ENCODE peak calls at places on chromosome 20, in seven cellular contexts. O is GM23338, J is GM12878, S is K562, H is neural progenitor cell, R is endothelial cell of umbilical vein, D is mammary epithelial cell. Y is an unnamed sample. For H3K36me3, the result is how much of the 10 kb centered on the place peaks cover.

GRCh38 chr20:8808180-8808535 is 260.7 kb upstream of the PLCB4 start:
- DNase-seq in O (no peak), J (no peak), S (no peak), H (no peak), R (no peak), D (no peak), Y (no peak)

GRCh38 chr20:10376271-10377075 is 57.5 kb downstream of the MKKS start:
- DNase-seq in O (no peak), J (no peak), S (no peak), H (no peak), R (peak), D (peak), Y (no peak)

GRCh38 chr20:52313335-52313963 is 121.9 kb upstream of the ZFP64 start:
- DNase-seq in O (peak), J (no peak), S (no peak), H (peak), R (peak), D (peak), Y (peak)

GRCh38 chr20:38873050-38873581 is 53.1 kb upstream of the FAM83D start:
- DNase-seq in O (no peak), J (peak), S (no peak), H (no peak), R (no peak), D (no peak), Y (no peak)

GRCh38 chr20:22775671-22776139 is 191.3 kb upstream of the FOXA2 start:
- DNase-seq in O (no peak), J (no peak), S (no peak), H (no peak), R (peak), D (peak), Y (peak)

GRCh38 chr20:3710027-3710426 is 2.4 kb downstream of the SIGLEC1 start:
- DNase-seq in O (no peak), J (no peak), S (peak), H (no peak), R (no peak), D (no peak), Y (no peak)

GRCh38 chr20:20436689-20437088 is 68.8 kb downstream of the INSM1 start:
- DNase-seq in O (no peak), J (no peak), S (no peak), H (no peak), R (no peak), D (no peak), Y (no peak)

GRCh38 chr20:24763386-24764026 is 185.6 kb upstream of the CST7 start:
- DNase-seq in O (no peak), J (no peak), S (no peak), H (no peak), R (no peak), D (no peak), Y (no peak)

GRCh38 chr20:24785141-24785924 is 163.7 kb upstream of the CST7 start:
- DNase-seq in O (no peak), J (no peak), S (no peak), H (no peak), R (no peak), D (peak), Y (no peak)

GRCh38 chr20:25063546-25063945 is 5.6 kb upstream of the ACSS1 start:
- DNase-seq in O (no peak), J (no peak), S (no peak), H (no peak), R (no peak), D (no peak), Y (no peak)

GRCh38 chr20:46770330-46771194 is 61.1 kb downstream of the SLC2A10 start:
- DNase-seq in O (no peak), J (no peak), S (no peak), H (no peak), R (no peak), D (peak), Y (no peak)

GRCh38 chr20:33940701-33941100 is 53.0 kb upstream of the RALY start:
- DNase-seq in O (no peak), J (no peak), S (no peak), H (no peak), R (no peak), D (no peak), Y (no peak)

GRCh38 chr20:5135363-5136012 is 8.7 kb downstream of the CDS2 start:
- DNase-seq in O (no peak), J (peak), S (no peak), H (no peak), R (no peak), D (no peak), Y (no peak)

GRCh38 chr20:11267131-11267761 is 593.4 kb upstream of the JAG1 start:
- DNase-seq in O (peak), J (peak), S (peak), H (peak), R (peak), D (peak), Y (peak)

GRCh38 chr20:8335059-8335458 is 203.0 kb downstream of the PLCB1 start:
- DNase-seq in O (no peak), J (no peak), S (no peak), H (no peak), R (no peak), D (no peak), Y (no peak)

GRCh38 chr20:55353206-55353605 is 652.1 kb downstream of the CBLN4 start:
- DNase-seq in O (no peak), J (no peak), S (no peak), H (no peak), R (no peak), D (no peak), Y (no peak)

GRCh38 chr20:58840816-58841538 is 9.7 kb downstream of the GNAS-AS1 start:
- DNase-seq in O (peak), J (no peak), S (no peak), H (peak), R (no peak), D (peak), Y (no peak)

GRCh38 chr20:57159193-57159851 is 107.1 kb downstream of the BMP7 start:
- DNase-seq in O (peak), J (no peak), S (no peak), H (no peak), R (no peak), D (no peak), Y (no peak)

GRCh38 chr20:18902181-18902725 is 88.7 kb downstream of the SCP2D1 start:
- DNase-seq in O (no peak), J (no peak), S (no peak), H (peak), R (no peak), D (no peak), Y (no peak)

GRCh38 chr20:50467618-50468373 is 42.4 kb upstream of the PTPN1 start:
- DNase-seq in O (peak), J (no peak), S (peak), H (peak), R (peak), D (peak), Y (peak)

GRCh38 chr20:3826420-3826819 is 6.1 kb downstream of the AP5S1 start:
- DNase-seq in O (no peak), J (no peak), S (no peak), H (no peak), R (no peak), D (no peak), Y (no peak)

DNA sequence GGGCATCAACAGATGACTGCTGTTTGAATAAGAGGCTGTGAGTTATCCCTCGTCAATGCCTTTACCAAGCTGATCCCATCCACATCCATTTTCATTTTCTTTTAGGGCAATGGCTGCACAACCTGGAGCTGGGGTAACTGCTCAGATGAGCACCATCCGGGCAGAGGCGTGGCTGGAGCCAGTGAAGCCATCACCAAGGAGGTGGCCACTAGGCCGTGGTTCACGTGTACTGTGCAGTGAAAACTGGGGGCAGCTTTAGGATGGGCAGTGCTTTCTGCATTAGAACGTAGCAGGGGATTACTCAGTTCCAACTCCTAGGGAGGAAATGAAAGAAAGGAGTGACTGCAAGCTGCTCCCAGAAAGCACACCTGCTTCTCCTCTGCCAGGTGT is 51.2 kb downstream of the RRBP1 start:
- DNase-seq in O (no peak), J (no peak), S (no peak), H (no peak), R (no peak), D (no peak), Y (no peak)
- H3K36me3 ChIP-seq in O (under half), J (under half), S (under half), H (under half), R (half or more), D (under half), Y (under half)

GRCh38 chr20:61185841-61186601 is 66.0 kb upstream of the CDH4 start:
- DNase-seq in O (no peak), J (no peak), S (no peak), H (no peak), R (peak), D (peak), Y (no peak)

GRCh38 chr20:61184194-61184593 is 67.9 kb upstream of the CDH4 start:
- DNase-seq in O (no peak), J (no peak), S (no peak), H (no peak), R (no peak), D (no peak), Y (no peak)

GRCh38 chr20:61189534-61189933 is 62.5 kb upstream of the CDH4 start:
- DNase-seq in O (no peak), J (no peak), S (no peak), H (no peak), R (no peak), D (no peak), Y (no peak)

GRCh38 chr20:61185181-61185580 is 66.9 kb upstream of the CDH4 start:
- DNase-seq in O (no peak), J (no peak), S (no peak), H (no peak), R (no peak), D (peak), Y (no peak)

GRCh38 chr20:61186771-61187170 is 65.3 kb upstream of the CDH4 start:
- DNase-seq in O (no peak), J (no peak), S (no peak), H (no peak), R (no peak), D (no peak), Y (no peak)
- H3K4me2 ChIP-seq in O (no peak), J (no peak), S (no peak), H (no peak), R (no peak), D (peak), Y (no peak)

DNA sequence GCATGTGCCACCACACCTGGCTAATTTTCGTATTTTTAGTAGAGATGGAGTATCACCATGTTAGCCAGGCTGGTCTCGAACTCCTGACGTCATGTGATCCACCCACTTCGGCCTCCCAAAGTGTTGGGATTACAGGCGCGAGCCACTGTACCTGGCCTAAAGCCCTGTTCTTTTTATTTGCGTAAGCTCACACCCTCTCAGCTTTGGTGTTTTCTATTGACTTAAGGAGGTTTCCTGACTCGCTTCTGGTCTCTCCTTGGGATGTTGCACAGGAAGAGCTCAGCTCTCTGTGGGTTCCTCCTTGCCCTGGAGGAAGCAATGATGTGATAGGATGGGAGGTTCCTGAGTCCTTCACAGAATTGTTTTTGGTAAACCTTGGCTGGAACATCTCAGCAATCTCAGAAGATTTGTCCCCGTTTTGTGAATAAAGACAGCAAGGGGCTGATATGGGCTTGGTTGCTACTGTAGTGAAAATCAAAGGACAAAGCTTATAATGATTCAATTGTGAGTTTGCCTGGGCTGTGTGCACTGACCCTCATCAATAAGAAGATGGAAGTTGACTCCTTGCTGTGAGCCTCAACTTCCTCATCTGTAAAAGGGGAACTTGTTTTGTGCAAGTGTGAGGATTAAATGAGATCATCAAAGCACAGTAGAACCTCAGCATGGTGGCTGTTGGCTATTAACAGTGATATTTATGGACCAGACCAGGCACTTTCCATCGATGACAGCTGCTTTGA is 27.0 kb downstream of the TOX2 start:
- DNase-seq in O (no peak), J (no peak), S (no peak), H (no peak), R (peak), D (peak), Y (no peak)
- TF ChIP-seq EZH2 in O (no peak), J (no peak), S (no peak), H (no peak), R (no peak), D (no peak), Y (no peak)

GRCh38 chr20:31707258-31707615 is 15.4 kb downstream of the BCL2L1 start:
- DNase-seq in O (no peak), J (no peak), S (no peak), H (no peak), R (no peak), D (no peak), Y (no peak)

GRCh38 chr20:31707994-31708744 is 14.5 kb downstream of the BCL2L1 start:
- DNase-seq in O (peak), J (no peak), S (peak), H (no peak), R (no peak), D (no peak), Y (no peak)

GRCh38 chr20:31710423-31711250 is 12.0 kb downstream of the BCL2L1 start:
- DNase-seq in O (no peak), J (no peak), S (no peak), H (no peak), R (no peak), D (peak), Y (no peak)

GRCh38 chr20:31709939-31710338 is 12.7 kb downstream of the BCL2L1 start:
- DNase-seq in O (no peak), J (no peak), S (no peak), H (no peak), R (no peak), D (no peak), Y (no peak)

GRCh38 chr20:31708839-31709534 is 13.7 kb downstream of the BCL2L1 start:
- DNase-seq in O (peak), J (no peak), S (no peak), H (no peak), R (no peak), D (no peak), Y (no peak)
- H3K36me3 ChIP-seq in O (under half), J (under half), S (half or more), H (under half), R (under half), D (under half), Y (under half)

GRCh38 chr20:15111654-15112053 is 774.2 kb upstream of the FLRT3 start:
- DNase-seq in O (no peak), J (no peak), S (no peak), H (peak), R (no peak), D (no peak), Y (no peak)
- H3K4me2 ChIP-seq in O (no peak), J (no peak), S (no peak), H (peak), R (no peak), D (no peak), Y (no peak)

DNA sequence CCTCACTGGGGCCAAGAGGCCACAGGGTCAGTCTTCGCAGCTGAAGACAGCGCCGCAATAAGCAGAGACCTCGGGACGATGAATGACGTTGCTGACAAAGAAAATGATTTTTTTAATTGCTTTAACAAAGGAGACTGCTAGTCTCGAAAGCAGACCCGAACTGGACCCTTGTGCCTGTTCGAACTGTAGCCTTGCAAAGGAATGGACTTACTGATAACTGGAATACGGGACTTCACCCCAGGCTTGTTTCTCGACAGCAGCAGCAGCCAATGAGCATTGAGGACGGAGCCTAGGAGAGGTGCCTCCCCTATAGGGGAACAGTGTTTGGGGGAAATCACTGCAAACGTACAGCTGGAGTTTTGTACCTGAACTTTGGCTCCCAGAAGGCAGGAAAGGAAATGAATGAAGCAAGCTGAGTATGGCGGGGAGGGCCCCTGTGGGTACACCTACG is 1.3 kb upstream of the TAF4 start:
- DNase-seq in O (peak), J (peak), S (peak), H (peak), R (no peak), D (no peak), Y (no peak)
- TF ChIP-seq EZH2 in O (no peak), J (no peak), S (no peak), H (no peak), R (no peak), D (no peak), Y (no peak)

GRCh38 chr20:63661959-63662812 is 4.1 kb downstream of the RTEL1 start:
- DNase-seq in O (no peak), J (no peak), S (no peak), H (no peak), R (no peak), D (no peak), Y (no peak)

GRCh38 chr20:63664143-63664851 is 6.2 kb downstream of the RTEL1 start:
- DNase-seq in O (no peak), J (no peak), S (no peak), H (no peak), R (no peak), D (no peak), Y (no peak)

GRCh38 chr20:63664861-63665594 is 6.9 kb downstream of the RTEL1 start:
- DNase-seq in O (peak), J (no peak), S (peak), H (peak), R (no peak), D (no peak), Y (no peak)

GRCh38 chr20:63662813-63663189 is 4.7 kb downstream of the RTEL1 start:
- DNase-seq in O (no peak), J (no peak), S (no peak), H (no peak), R (no peak), D (no peak), Y (no peak)

GRCh38 chr20:63663332-63664066 is 5.4 kb downstream of the RTEL1 start:
- DNase-seq in O (no peak), J (no peak), S (no peak), H (no peak), R (no peak), D (no peak), Y (no peak)
- H3K36me3 ChIP-seq in O (under half), J (under half), S (half or more), H (under half), R (under half), D (under half), Y (under half)

Y was measured in HCT116.